ENCODE peak calls at places on chromosomes 6 and 20, in seven cellular contexts. F is prostate gland, T is RWPE1, L is IMR-90, P is esophagus squamous epithelium, A is mammary epithelial cell, R is cardiac muscle cell. G is an unnamed sample.

GRCh38 chr6:13077117-13077516 is 251.2 kb downstream of the TBC1D7 start:
- DNase-seq in F (no peak), T (no peak), L (no peak), P (no peak), A (no peak), R (no peak), G (no peak)

GRCh38 chr20:38961530-38962043 is 557 bp upstream of the DHX35 start:
- DNase-seq in F (no peak), T (peak; percentile 46), L (no peak), P (no peak), A (no peak), R (no peak), G (no peak)

GRCh38 chr6:119479860-119480655 is 130.5 kb upstream of the MAN1A1 start:
- DNase-seq in F (peak; percentile 11), T (no peak), L (peak; percentile 57), P (no peak), A (no peak), R (peak; percentile 86), G (no peak)

GRCh38 chr20:4533734-4534133 is 188.0 kb upstream of the PRND start:
- DNase-seq in F (no peak), T (no peak), L (no peak), P (no peak), A (no peak), R (no peak), G (no peak)

GRCh38 chr6:109793793-109794192 is 102.7 kb downstream of the FIG4 start:
- DNase-seq in F (peak; percentile 45), T (peak; percentile 88), L (peak; percentile 98), P (no peak), A (peak; percentile 91), R (peak; percentile 93), G (no peak)

GRCh38 chr6:105320766-105321165 is 82.1 kb downstream of the PREP start:
- DNase-seq in F (no peak), T (no peak), L (no peak), P (no peak), A (no peak), R (no peak), G (no peak)

GRCh38 chr20:42024653-42025052 is 406.5 kb upstream of the CHD6 start:
- DNase-seq in F (no peak), T (no peak), L (no peak), P (no peak), A (no peak), R (no peak), G (no peak)

GRCh38 chr20:16661738-16662137 is 68.1 kb upstream of the SNRPB2 start:
- DNase-seq in F (no peak), T (no peak), L (no peak), P (no peak), A (no peak), R (peak; percentile 13), G (no peak)

GRCh38 chr6:15905488-15906392 is 223.1 kb upstream of the MYLIP start:
- DNase-seq in F (no peak), T (no peak), L (no peak), P (no peak), A (no peak), R (peak; percentile 48), G (no peak)

GRCh38 chr20:40010483-40010882 is 678.6 kb downstream of the MAFB start:
- DNase-seq in F (no peak), T (no peak), L (no peak), P (no peak), A (no peak), R (no peak), G (no peak)

GRCh38 chr20:49526568-49526967 is 41.4 kb downstream of the PTGIS start:
- DNase-seq in F (no peak), T (no peak), L (no peak), P (no peak), A (no peak), R (no peak), G (no peak)

GRCh38 chr20:44678990-44679611 is 27.6 kb upstream of the ADA start:
- DNase-seq in F (no peak), T (no peak), L (no peak), P (no peak), A (no peak), R (no peak), G (no peak)

GRCh38 chr6:8131265-8131897 is 29.0 kb upstream of the EEF1E1 start:
- DNase-seq in F (peak; percentile 29), T (peak; percentile 63), L (peak; percentile 70), P (no peak), A (peak; percentile 53), R (peak; percentile 76), G (no peak)

GRCh38 chr6:168225471-168225901 is 94.1 kb downstream of the DACT2 start:
- DNase-seq in F (no peak), T (no peak), L (no peak), P (no peak), A (no peak), R (peak; percentile 55), G (no peak)

GRCh38 chr6:16711551-16712249 is 49.6 kb downstream of the ATXN1 start:
- DNase-seq in F (no peak), T (no peak), L (no peak), P (no peak), A (peak; percentile 79), R (peak; percentile 18), G (peak; percentile 34)

GRCh38 chr6:113842165-113842564 is 15.0 kb upstream of the MARCKS start:
- DNase-seq in F (no peak), T (no peak), L (peak; percentile 74), P (no peak), A (no peak), R (no peak), G (no peak)

GRCh38 chr20:58523916-58524315 is 8.7 kb upstream of the APCDD1L start:
- DNase-seq in F (no peak), T (no peak), L (peak; percentile 49), P (no peak), A (no peak), R (peak; percentile 57), G (no peak)
- H3K27ac ChIP-seq in F (no peak overlapping the region), T (no peak overlapping the region), L (peak overlapping the region; percentile 35), P (no peak overlapping the region), A (no peak overlapping the region), R (no peak overlapping the region), G (no peak overlapping the region)

DNA sequence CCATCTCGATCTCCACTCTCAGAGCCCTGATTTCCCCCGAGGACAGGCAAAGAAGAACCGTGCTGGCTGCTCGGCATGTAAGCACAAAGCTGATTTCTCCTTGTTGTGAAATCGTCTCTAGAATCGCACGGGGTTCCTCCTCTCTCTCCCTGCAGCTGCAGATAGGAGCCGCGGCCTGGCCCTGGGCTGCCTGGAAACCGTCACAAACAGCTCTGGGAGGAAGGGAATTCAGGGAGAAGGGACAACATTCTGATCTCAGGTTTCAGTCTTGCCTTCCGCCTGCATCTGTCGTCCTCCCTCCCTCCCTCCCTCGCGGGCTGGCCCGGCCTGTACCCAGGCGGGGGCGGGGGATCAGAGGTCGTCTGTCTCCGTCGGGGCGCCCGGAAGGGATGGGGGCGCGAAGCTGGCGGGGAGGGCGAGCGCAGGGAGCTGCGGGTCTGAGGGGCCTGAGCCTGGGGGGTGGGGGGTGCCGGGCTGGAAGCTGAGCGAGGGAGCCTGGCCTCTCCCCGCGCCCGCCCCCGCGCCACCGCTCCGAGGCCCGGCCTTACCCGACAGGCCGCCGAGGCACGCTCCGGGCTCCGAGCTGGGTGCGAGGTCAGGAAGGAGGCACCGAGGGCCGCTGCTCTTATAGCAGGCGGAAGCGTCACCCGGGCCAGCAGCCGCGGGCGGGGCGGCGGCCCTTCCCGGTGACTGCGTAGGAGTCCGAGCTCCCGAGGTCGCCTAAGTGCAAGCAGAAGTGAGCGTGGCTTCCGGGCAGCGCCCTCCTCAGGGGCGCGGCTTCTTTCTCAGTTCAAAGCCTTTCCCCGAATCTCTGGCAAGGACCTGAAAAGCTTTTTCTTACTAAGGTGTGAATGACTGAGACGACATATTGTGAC is at the start of gene SERPINB1:
- DNase-seq in F (peak; percentile 63), T (peak; percentile 72), L (peak; percentile 97), P (peak; percentile 75), A (peak; percentile 86), R (peak; percentile 98), G (peak; percentile 70)
- TF ChIP-seq CTCF in F (no peak), T (no peak), L (no peak), P (no peak), A (no peak), R (no peak), G (no peak)

GRCh38 chr6:79076160-79076559 is 1.9 kb downstream of the PHIP start:
- DNase-seq in F (no peak), T (no peak), L (peak; percentile 5), P (no peak), A (peak; percentile 30), R (peak; percentile 35), G (no peak)
- H3K27ac ChIP-seq in F (peak overlapping the region; percentile 99), T (no peak overlapping the region), L (peak overlapping the region; percentile 74), P (peak overlapping the region; percentile 99), A (peak overlapping the region; percentile 71), R (peak overlapping the region; percentile 88), G (no peak overlapping the region)

DNA sequence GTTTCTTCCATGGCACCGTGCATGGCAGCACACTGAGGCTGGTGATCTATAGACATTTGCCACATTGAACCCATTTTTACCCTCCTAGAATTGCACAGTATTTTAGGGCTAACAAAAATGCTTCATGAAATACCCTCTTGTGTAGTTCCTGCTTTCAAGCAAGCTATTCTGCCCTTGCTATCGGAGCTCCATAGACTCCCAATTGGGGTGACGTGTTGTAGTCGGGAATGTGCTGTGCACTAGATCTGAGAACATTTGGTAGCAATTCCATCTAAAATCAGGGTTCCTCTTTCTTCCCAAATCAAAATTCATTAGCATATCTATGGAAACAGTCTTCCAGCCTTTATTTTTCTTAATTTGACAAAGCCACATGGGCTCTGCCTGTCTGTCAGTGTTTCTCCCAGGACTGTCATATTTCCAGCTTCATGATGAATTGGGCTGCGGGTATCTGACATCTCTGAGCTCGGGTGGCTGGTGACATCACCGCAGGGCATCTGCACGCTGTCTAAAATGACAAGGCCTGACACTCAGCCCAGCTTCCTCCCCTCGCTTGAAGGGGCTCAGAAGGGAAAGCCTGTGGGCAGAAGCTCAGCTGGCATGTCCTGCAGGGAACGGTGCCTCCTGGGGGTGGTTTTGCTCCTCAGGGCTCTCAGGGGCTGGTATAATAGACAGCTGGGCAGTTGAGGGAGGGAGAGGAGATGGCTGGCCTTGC is 406.4 kb downstream of the QKI start:
- DNase-seq in F (no peak), T (no peak), L (no peak), P (no peak), A (no peak), R (no peak), G (no peak)
- TF ChIP-seq CTCF in F (no peak), T (no peak), L (no peak), P (no peak), A (no peak), R (no peak), G (no peak)